ENCODE peak calls at places on chromosomes 12 and 14, in eight cellular contexts. P, F, M, G, A, S, I and N are unnamed samples.

GRCh38 chr12:128729628-128730121 is 94.1 kb downstream of the SLC15A4 start:
- DNase-seq in I (no peak), G (no peak), P (no peak), S (no peak), F (no peak), M (peak; percentile 6), A (no peak), N (no peak)

GRCh38 chr14:102209224-102209966 is 69.7 kb downstream of the WDR20 start:
- DNase-seq in S (peak; percentile 91), F (no peak), M (no peak), G (peak; percentile 12), A (no peak), I (no peak), P (no peak), N (no peak)

GRCh38 chr12:68176252-68176651 is 16.7 kb upstream of the IFNG start:
- DNase-seq in G (no peak), S (no peak), M (no peak), I (no peak), P (no peak), A (no peak), F (no peak), N (no peak)

GRCh38 chr14:81655423-81656314 is 122.0 kb upstream of the SEL1L start:
- DNase-seq in F (no peak), A (no peak), M (no peak), S (peak; percentile 4), G (no peak), P (no peak), I (no peak), N (no peak)

GRCh38 chr14:50823051-50823762 is 7.8 kb downstream of the NIN start:
- DNase-seq in P (peak; percentile 54), A (no peak), F (no peak), M (no peak), G (no peak), I (no peak), S (no peak), N (no peak)

GRCh38 chr14:57290753-57291152 is 22.0 kb downstream of the AP5M1 start:
- DNase-seq in G (no peak), M (peak; percentile 29), A (no peak), S (no peak), F (no peak), P (no peak), I (no peak), N (no peak)

GRCh38 chr14:68910540-68910939 is 68.6 kb downstream of the ACTN1 start:
- DNase-seq in S (no peak), M (no peak), F (no peak), G (no peak), A (peak; percentile 55), P (no peak), I (no peak), N (no peak)

GRCh38 chr12:53791735-53792326 is 40.1 kb upstream of the CISTR start:
- DNase-seq in G (peak; percentile 18), I (no peak), A (peak; percentile 35), S (no peak), P (no peak), F (no peak), M (peak; percentile 54), N (no peak)

GRCh38 chr14:72836085-72836484 is 57.8 kb downstream of the DPF3 start:
- DNase-seq in A (no peak), I (no peak), F (no peak), S (no peak), G (no peak), M (no peak), P (no peak), N (no peak)

GRCh38 chr12:57751432-57751787 is 700 bp downstream of the CDK4 start:
- DNase-seq in P (peak; percentile 44), I (no peak), F (no peak), M (no peak), S (no peak), G (peak; percentile 62), A (no peak), N (no peak)

GRCh38 chr14:34331728-34332623 is 130.1 kb downstream of the SPTSSA start:
- DNase-seq in P (peak; percentile 70), A (peak; percentile 77), S (peak; percentile 45), F (no peak), I (peak; percentile 29), G (peak; percentile 43), M (peak; percentile 78), N (peak; percentile 53)

GRCh38 chr12:3458041-3458440 is 33.0 kb upstream of the PRMT8 start:
- DNase-seq in F (no peak), M (peak; percentile 91), P (no peak), G (peak; percentile 17), S (no peak), A (no peak), I (no peak), N (no peak)

GRCh38 chr14:92578511-92578910 is 64.9 kb downstream of the RIN3 start:
- DNase-seq in M (no peak), S (no peak), P (no peak), A (no peak), I (no peak), F (no peak), G (peak; percentile 48), N (no peak)

GRCh38 chr12:19850341-19851065 is 411.2 kb downstream of the AEBP2 start:
- DNase-seq in G (no peak), I (no peak), S (peak; percentile 34), A (no peak), P (no peak), F (peak; percentile 72), M (no peak), N (no peak)

GRCh38 chr12:83971781-83972180 is 940.8 kb downstream of the SLC6A15 start:
- DNase-seq in F (no peak), M (no peak), G (peak; percentile 5), P (no peak), I (no peak), S (no peak), A (no peak), N (no peak)

GRCh38 chr12:104792570-104792969 is 165.5 kb downstream of the SLC41A2 start:
- DNase-seq in A (no peak), P (no peak), F (peak; percentile 87), M (peak; percentile 38), S (peak; percentile 15), G (peak; percentile 72), I (no peak), N (no peak)

GRCh38 chr12:132373967-132374820 is 44.8 kb upstream of the GALNT9 start:
- DNase-seq in M (no peak), G (no peak), A (no peak), I (no peak), P (peak; percentile 35), F (no peak), S (no peak), N (peak; percentile 12)

GRCh38 chr12:123070267-123071081 is 80.4 kb downstream of the PITPNM2 start:
- DNase-seq in M (no peak), S (no peak), F (no peak), A (no peak), G (no peak), I (no peak), P (no peak), N (no peak)

GRCh38 chr12:7797698-7798398 is 8.6 kb downstream of the NANOG start:
- DNase-seq in A (no peak), M (no peak), S (no peak), G (peak; percentile 11), F (no peak), P (no peak), I (no peak), N (no peak)

GRCh38 chr12:85325452-85325851 is 45.4 kb downstream of the ALX1 start:
- DNase-seq in A (no peak), I (no peak), S (no peak), F (no peak), P (no peak), G (no peak), M (no peak), N (no peak)

GRCh38 chr12:127675936-127676335 is 591.0 kb upstream of the TMEM132C start:
- DNase-seq in I (no peak), S (no peak), P (no peak), F (no peak), M (no peak), A (no peak), G (no peak), N (no peak)

GRCh38 chr12:33427071-33427470 is 12.5 kb downstream of the SYT10 start:
- DNase-seq in I (no peak), G (no peak), M (peak; percentile 41), A (no peak), F (no peak), S (no peak), P (no peak), N (no peak)

GRCh38 chr12:123436017-123436964 is at the start of gene RILPL2:
- DNase-seq in A (peak; percentile 93), G (peak; percentile 87), P (peak; percentile 96), F (peak; percentile 58), S (peak; percentile 87), M (peak; percentile 88), I (peak; percentile 67), N (peak; percentile 90)

GRCh38 chr14:24816011-24816928 is 182.3 kb upstream of the GZMB start:
- DNase-seq in F (no peak), P (no peak), S (no peak), M (peak; percentile 54), G (no peak), I (no peak), A (no peak), N (peak; percentile 38)

GRCh38 chr14:101221549-101222160 is 318.1 kb upstream of the RTL1 start:
- DNase-seq in I (no peak), F (no peak), M (no peak), G (no peak), P (peak; percentile 25), S (no peak), A (no peak), N (no peak)

GRCh38 chr14:68793734-68794129 is 865 bp upstream of the ZFP36L1 start:
- DNase-seq in F (no peak), M (no peak), G (no peak), A (no peak), I (no peak), S (no peak), P (peak; percentile 76), N (no peak)

GRCh38 chr14:24411468-24412454 is 13.0 kb downstream of the NYNRIN start:
- DNase-seq in G (peak; percentile 55), I (no peak), P (no peak), F (no peak), M (peak; percentile 36), A (peak; percentile 48), S (peak; percentile 30), N (peak; percentile 18)